ENCODE peak calls at places on chromosomes 16 and 17, in eight cellular contexts. M is endothelial cell, Z is gastrocnemius medialis, E is GM12864, B is dorsolateral prefrontal cortex, L is AG09309, D is breast epithelium, X is natural killer cell. P is an unnamed sample.

GRCh38 chr16:88539652-88540345 is 30.4 kb upstream of the ZC3H18 start:
- DNase-seq in M (no peak), Z (no peak), E (no peak), B (no peak), L (no peak), D (no peak), X (no peak), P (no peak)

GRCh38 chr17:8628609-8629169 is 1.8 kb downstream of the MYH10 start:
- DNase-seq in M (no peak), Z (no peak), E (no peak), B (no peak), L (no peak), D (no peak), X (no peak), P (no peak)

GRCh38 chr17:7114875-7115614 is 423 bp upstream of the ASGR2 start:
- DNase-seq in M (no peak), Z (no peak), E (no peak), B (peak; percentile 44), L (no peak), D (no peak), X (no peak), P (no peak)

GRCh38 chr17:50800196-50800700 is 32.9 kb upstream of the ANKRD40CL start:
- DNase-seq in M (no peak), Z (no peak), E (no peak), B (no peak), L (no peak), D (no peak), X (no peak), P (no peak)

GRCh38 chr17:75764711-75765421 is at the start of gene GALK1:
- DNase-seq in M (peak; percentile 62), Z (peak; percentile 47), E (no peak), B (no peak), L (no peak), D (peak; percentile 71), X (peak; percentile 56), P (peak; percentile 80)

GRCh38 chr16:58933186-58933585 is 199.1 kb upstream of the GOT2 start:
- DNase-seq in M (no peak), Z (no peak), E (no peak), B (no peak), L (no peak), D (no peak), X (no peak), P (no peak)

GRCh38 chr17:28720247-28720996 is 637 bp downstream of the RPL23A start:
- DNase-seq in M (no peak), Z (no peak), E (no peak), B (no peak), L (no peak), D (no peak), X (no peak), P (no peak)

GRCh38 chr16:15880434-15880833 is 8.0 kb downstream of the CEP20 start:
- DNase-seq in M (no peak), Z (no peak), E (no peak), B (no peak), L (no peak), D (no peak), X (no peak), P (no peak)

GRCh38 chr17:57311281-57312216 is 55.2 kb downstream of the MSI2 start:
- DNase-seq in M (no peak), Z (no peak), E (no peak), B (no peak), L (no peak), D (no peak), X (no peak), P (no peak)

GRCh38 chr16:88132836-88133506 is 181.7 kb downstream of the BANP start:
- DNase-seq in M (no peak), Z (no peak), E (no peak), B (no peak), L (no peak), D (no peak), X (no peak), P (no peak)

GRCh38 chr17:1551741-1552140 is 10.9 kb downstream of the PITPNA start:
- DNase-seq in M (no peak), Z (no peak), E (no peak), B (peak; percentile 13), L (no peak), D (no peak), X (no peak), P (no peak)

GRCh38 chr16:85823328-85823920 is 23.9 kb downstream of the COX4I1 start:
- DNase-seq in M (no peak), Z (no peak), E (no peak), B (no peak), L (no peak), D (no peak), X (no peak), P (no peak)

GRCh38 chr16:85824161-85825135 is 25.0 kb downstream of the COX4I1 start:
- DNase-seq in M (no peak), Z (no peak), E (no peak), B (no peak), L (no peak), D (no peak), X (no peak), P (no peak)

GRCh38 chr16:85828166-85828565 is 28.7 kb downstream of the COX4I1 start:
- DNase-seq in M (no peak), Z (no peak), E (no peak), B (peak; percentile 26), L (no peak), D (no peak), X (no peak), P (no peak)

GRCh38 chr16:85826686-85827247 is 27.3 kb downstream of the COX4I1 start:
- DNase-seq in M (no peak), Z (no peak), E (no peak), B (peak; percentile 1), L (no peak), D (no peak), X (no peak), P (no peak)

GRCh38 chr16:85825326-85825725 is 25.8 kb downstream of the COX4I1 start:
- DNase-seq in M (no peak), Z (no peak), E (no peak), B (no peak), L (no peak), D (no peak), X (no peak), P (no peak)
- TF ChIP-seq CTCF in M (peak; percentile 18), Z (no peak), E (peak; percentile 45), B (no peak), L (no peak), D (no peak), X (no peak), P (no peak)

GRCh38 chr17:81331527-81332043 is 36.5 kb upstream of the SLC38A10 start:
- DNase-seq in M (no peak), Z (no peak), E (no peak), B (no peak), L (no peak), D (no peak), X (no peak), P (no peak)

GRCh38 chr17:81330884-81331245 is 35.8 kb upstream of the SLC38A10 start:
- DNase-seq in M (no peak), Z (no peak), E (no peak), B (no peak), L (no peak), D (no peak), X (no peak), P (no peak)

GRCh38 chr17:81329279-81329926 is 34.3 kb upstream of the SLC38A10 start:
- DNase-seq in M (no peak), Z (peak; percentile 97), E (no peak), B (no peak), L (peak; percentile 59), D (peak; percentile 92), X (peak; percentile 30), P (peak; percentile 94)

GRCh38 chr17:81328925-81329278 is 33.8 kb upstream of the SLC38A10 start:
- DNase-seq in M (no peak), Z (no peak), E (no peak), B (no peak), L (no peak), D (no peak), X (no peak), P (no peak)

DNA sequence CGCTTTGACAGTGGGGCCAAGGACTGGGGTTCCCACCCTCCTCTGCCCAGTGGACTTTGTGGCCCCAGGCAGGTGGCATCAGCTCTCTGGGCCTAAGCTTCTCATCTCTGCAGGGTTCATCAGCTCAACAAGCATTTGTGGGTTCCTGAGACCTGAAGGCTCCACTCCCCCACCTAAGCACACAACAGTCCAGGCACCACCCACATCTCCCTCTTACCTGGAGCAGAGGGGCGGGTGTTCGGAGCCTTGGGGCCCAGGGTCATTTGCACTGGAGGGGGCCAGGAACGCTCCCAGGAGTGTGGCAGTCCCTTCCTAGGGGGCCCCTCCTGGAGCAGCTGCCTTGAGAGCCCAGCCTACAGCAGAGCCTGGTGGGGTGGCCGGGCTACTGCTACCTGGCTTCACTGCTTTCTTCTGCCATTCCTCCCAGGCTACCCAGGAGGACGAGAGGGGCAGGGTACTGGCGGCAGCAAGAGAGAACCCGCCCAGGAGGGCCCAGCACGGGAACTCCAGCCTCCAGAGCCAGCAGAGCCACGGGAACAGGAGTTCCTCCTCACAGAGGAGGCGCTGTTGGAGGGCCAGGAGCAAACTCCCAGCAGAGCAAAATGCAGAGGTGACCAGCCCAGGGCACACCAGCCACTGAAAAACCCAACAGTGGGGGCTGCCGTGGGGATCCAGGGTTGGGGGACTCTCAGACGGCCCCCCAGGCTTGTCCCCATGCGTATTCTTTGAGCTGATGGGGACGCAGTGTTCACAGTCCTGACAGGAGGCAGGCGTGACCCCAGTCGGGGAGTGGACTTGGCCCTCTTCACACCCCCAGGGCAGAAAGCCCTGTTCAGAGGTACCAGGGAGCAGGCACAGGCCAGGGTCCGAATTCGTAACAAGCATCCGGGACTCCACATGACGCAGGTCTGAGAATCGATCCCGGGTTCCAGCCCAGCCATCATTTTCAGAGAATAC is 35.1 kb upstream of the SLC38A10 start:
- DNase-seq in M (no peak), Z (no peak), E (no peak), B (no peak), L (no peak), D (no peak), X (no peak), P (no peak)
- TF ChIP-seq CTCF in M (no peak), Z (no peak), E (no peak), B (no peak), L (no peak), D (no peak), X (no peak), P (no peak)

DNA sequence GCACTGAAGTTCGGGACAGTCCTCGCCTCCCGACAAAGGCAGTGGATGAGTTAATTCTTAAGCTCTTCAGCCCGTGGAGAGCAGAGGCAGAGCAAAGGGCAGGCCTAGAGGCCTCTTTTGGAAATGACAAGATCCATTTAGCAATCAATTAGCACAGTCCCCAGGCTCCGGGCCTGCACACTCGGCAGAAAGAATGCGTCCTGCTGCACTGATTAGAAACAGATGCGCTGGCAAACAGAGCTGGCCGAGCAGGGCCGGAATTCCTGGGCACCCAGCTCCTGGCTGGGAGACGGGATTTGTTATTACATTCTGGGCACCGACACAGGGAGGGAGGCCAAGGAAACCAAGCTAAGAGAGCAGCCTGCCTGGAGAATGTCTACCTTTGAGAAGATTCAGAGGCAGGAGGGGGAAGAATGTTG is 162.9 kb downstream of the COPRS start:
- DNase-seq in M (no peak), Z (peak; percentile 61), E (no peak), B (no peak), L (peak; percentile 93), D (peak; percentile 70), X (no peak), P (peak; percentile 78)
- TF ChIP-seq CTCF in M (no peak), Z (no peak), E (no peak), B (no peak), L (peak; percentile 25), D (peak; percentile 45), X (no peak), P (no peak)

DNA sequence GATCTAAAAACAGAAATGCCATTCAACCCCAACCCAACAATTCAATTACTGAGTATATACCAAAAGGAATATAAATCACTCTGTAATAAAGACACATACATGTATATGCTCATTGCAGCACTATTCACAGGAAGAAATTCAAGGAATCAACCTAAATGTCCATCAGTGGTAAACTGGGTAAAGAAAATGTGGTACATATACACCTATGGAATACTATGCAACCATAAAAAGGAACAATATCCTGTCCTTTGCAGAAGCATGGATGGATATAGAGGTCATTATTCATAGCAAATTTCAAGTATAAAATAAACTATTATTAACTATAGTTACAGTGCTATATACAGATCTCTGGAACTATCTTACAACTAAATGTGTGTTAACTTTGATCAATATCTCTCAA is 599.3 kb downstream of the CDH11 start:
- DNase-seq in M (no peak), Z (no peak), E (no peak), B (no peak), L (no peak), D (no peak), X (no peak), P (no peak)
- TF ChIP-seq CTCF in M (no peak), Z (no peak), E (no peak), B (no peak), L (no peak), D (no peak), X (no peak), P (no peak)

P was measured in right atrium auricular region.